ENCODE peak calls at places on chromosomes 3 and 15, in four cellular contexts. T is neural crest cell, I is uterus, H is H9. U is an unnamed sample.

GRCh38 chr3:124587053-124587408 is 143.2 kb upstream of the UMPS start:
- DNase-seq in I (no peak), H (peak; percentile 40), T (no peak), U (no peak)

GRCh38 chr15:96416934-96417759 is 86.6 kb downstream of the NR2F2 start:
- DNase-seq in I (no peak), T (no peak), H (peak; percentile 58), U (no peak)

GRCh38 chr15:100910119-100910518 is 9.0 kb upstream of the LRRK1 start:
- DNase-seq in T (no peak), H (no peak), I (no peak), U (no peak)

GRCh38 chr15:31308185-31308639 is 18.4 kb upstream of the KLF13 start:
- DNase-seq in H (no peak), T (no peak), I (no peak), U (peak; percentile 84)

GRCh38 chr3:125051715-125052581 is 3.8 kb downstream of the HEG1 start:
- DNase-seq in H (peak; percentile 45), I (peak; percentile 56), T (no peak), U (peak; percentile 60)

GRCh38 chr3:19155375-19155774 is 7.1 kb downstream of the KCNH8 start:
- DNase-seq in H (no peak), I (no peak), T (no peak), U (no peak)

GRCh38 chr15:98842192-98842972 is 165.2 kb downstream of the PGPEP1L start:
- DNase-seq in I (no peak), T (no peak), H (no peak), U (no peak)

GRCh38 chr3:171511450-171511849 is 51.2 kb upstream of the TNIK start:
- DNase-seq in T (no peak), H (no peak), I (no peak), U (no peak)

DNA sequence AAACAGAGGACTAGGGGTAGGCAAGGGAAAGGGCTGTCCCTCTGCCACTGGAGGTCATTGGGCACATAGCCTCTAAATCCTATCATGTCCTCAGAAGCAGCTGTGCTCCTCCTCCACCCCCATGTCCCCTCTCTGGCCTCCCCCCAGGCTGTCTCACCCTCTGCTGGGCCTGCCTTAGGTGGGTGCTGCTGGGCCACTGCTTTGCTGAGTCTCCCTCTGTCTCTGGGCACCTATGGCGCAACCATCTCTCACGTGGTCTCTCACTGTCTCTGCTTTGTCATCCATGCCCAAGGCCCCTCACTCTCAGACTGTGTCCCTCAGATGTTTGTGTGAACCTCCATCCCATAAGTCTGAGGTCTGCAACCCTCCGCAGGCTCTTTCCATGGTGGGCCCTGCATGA is 35.0 kb upstream of the IQCF6 start:
- DNase-seq in T (no peak), I (no peak), H (no peak), U (no peak)
- TF ChIP-seq CTCF in T (no peak), I (no peak), H (no peak), U (no peak)

DNA sequence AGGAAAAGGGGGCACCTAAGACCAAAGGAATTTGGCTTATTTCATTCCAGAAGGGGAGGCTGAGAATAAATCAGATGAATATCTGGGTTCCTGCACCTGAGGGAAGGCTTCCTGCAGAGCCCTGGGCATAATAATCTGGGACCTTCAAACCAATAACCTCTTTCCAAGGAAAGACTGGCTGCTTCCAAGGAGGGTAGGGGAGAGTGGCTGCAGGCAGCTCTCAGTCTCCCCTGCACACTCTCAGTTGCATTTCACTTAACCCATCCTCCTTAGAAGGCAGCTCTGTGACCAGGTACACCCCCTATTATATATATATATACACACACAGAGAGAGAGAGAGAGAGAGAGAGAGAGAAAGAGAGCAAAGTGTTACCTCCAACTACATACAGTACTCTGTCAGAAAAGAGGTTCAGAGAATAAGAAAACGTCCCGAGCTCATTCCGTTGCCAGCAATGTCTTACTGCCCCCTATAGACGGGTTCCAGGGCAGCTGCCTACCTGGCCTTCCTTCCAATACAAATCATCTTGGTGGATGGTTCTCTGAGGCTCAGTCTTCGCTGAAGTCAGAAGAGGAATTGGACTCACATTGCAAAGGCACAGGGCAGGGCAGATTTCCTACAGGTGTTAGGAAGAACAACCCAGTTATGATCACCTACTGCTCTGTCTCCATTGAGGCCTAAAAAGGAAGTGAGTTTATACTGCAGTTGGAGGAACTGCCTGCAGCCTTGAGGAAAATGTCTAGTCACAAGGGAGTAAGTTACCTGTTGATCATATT is 26.1 kb downstream of the CAPN3 start:
- DNase-seq in T (peak; percentile 40), I (no peak), H (peak; percentile 80), U (peak; percentile 54)
- TF ChIP-seq CTCF in T (peak; percentile 70), I (no peak), H (peak; percentile 93), U (peak; percentile 64)

GRCh38 chr3:42447481-42447880 is 37.1 kb upstream of the LYZL4 start:
- DNase-seq in H (no peak), T (no peak), I (no peak), U (no peak)

GRCh38 chr3:42451116-42451515 is 40.7 kb upstream of the LYZL4 start:
- DNase-seq in I (no peak), H (no peak), T (no peak), U (no peak)

GRCh38 chr3:42450567-42450966 is 40.2 kb upstream of the LYZL4 start:
- DNase-seq in I (no peak), T (no peak), H (no peak), U (no peak)

GRCh38 chr3:42456211-42456610 is 45.8 kb upstream of the LYZL4 start:
- DNase-seq in I (no peak), T (no peak), H (no peak), U (no peak)

DNA sequence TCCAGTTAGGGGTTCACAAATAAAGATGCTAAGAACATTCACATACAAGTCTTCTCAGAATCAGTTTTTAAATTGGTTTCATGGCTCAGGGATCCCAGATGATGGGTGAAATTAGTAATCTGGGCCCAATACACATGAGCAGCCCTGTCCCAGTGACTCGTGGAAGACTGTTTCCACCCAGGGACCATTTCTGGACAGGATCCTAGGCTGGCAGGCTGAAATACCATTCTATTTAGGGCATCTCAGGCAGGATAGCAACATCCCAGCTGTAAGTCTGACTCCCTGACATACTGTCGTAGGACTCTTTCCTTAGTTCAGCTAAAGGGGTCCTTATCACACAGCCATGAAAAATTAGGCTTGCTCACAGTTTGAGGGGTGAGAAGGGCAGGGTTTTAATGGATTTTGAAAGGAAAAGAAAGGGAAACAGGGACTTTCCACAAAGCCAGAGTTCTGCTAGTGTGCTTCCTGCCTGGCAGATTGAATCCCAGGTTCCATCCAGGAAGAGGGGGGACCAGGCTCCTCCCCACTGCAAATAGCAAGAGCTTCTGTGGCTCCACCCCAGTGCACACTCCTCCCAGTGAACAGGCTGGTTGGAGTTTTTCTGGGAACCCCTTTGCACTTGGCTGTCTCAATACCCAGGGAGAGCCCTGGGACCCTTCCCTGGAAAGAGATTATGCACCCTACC is 41.3 kb upstream of the LYZL4 start:
- DNase-seq in T (no peak), H (no peak), I (no peak), U (no peak)
- TF ChIP-seq CTCF in T (no peak), H (no peak), I (no peak), U (no peak)

DNA sequence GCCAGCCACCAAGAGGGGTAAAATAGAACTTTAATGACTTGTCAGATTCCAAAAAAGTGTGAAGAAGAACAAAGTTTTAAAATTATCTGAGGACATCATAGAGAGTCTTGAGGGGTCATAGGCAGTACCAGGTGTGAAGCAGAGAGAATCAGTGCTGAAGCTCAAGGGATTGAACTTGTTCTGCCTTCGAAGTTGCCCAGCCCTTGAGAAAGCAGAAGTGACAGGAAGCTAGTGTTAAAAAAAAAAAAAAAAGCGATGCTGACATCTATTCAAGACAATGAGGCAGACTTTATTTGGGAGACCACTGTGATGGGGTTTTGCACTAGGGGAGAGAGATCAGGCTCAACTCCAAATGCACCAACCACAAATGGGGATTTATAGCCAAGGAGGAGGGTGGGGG is 21.8 kb downstream of the FBXO22 start:
- DNase-seq in H (no peak), I (no peak), T (no peak), U (no peak)
- TF ChIP-seq CTCF in H (no peak), I (no peak), T (no peak), U (no peak)

DNA sequence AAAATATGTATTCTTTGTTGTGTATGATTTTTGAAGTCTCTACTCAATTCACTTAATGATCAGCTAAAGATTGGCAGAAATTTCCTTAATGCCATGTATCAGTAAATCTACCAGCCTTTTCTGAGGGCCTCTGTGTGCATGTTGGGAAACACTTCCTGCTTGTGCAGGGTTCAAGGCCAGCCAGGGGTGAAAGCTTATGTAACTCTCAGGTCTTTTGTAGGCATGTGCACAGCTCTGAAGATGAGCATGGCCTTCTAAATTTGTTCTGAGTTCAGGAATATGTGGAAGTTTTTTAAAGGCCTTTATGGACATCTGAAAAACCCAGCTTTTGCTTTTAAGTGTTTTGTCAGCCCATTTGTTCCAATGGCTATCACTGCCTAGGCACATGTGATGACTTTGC is 82.7 kb downstream of the ROBO1 start:
- DNase-seq in H (no peak), I (no peak), T (no peak), U (no peak)
- TF ChIP-seq CTCF in H (no peak), I (no peak), T (no peak), U (no peak)